ENCODE peak calls at places on chromosomes 1 and 21, in five cellular contexts. Z is IMR-90, S is H9, X is mesenchymal stem cell, K is trophoblast cell. N is an unnamed sample.

GRCh38 chr1:33015216-33015615 is 21.5 kb downstream of the AK2 start:
- DNase-seq in Z (no peak), S (no peak), X (no peak), K (no peak), N (no peak)

GRCh38 chr1:8003431-8004112 is 22.5 kb downstream of the ERRFI1 start:
- DNase-seq in Z (no peak), S (no peak), X (peak), K (no peak), N (no peak)

GRCh38 chr1:216119600-216119999 is 303.6 kb downstream of the USH2A start:
- DNase-seq in Z (peak), S (no peak), X (peak), K (peak), N (no peak)

GRCh38 chr21:18772876-18773275 is 369.3 kb upstream of the TMPRSS15 start:
- DNase-seq in Z (no peak), S (no peak), X (no peak), K (no peak), N (no peak)

GRCh38 chr1:183302452-183303324 is 115.5 kb downstream of the NMNAT2 start:
- DNase-seq in Z (no peak), S (no peak), X (peak), K (no peak), N (no peak)

GRCh38 chr1:29800120-29800519 is 563.8 kb downstream of the PTPRU start:
- DNase-seq in Z (no peak), S (no peak), X (no peak), K (no peak), N (no peak)

GRCh38 chr1:154716012-154716411 is 108.0 kb upstream of the ADAR start:
- DNase-seq in Z (no peak), S (no peak), X (peak), K (peak), N (no peak)

GRCh38 chr1:78490861-78491310 is at the start of gene PTGFR:
- DNase-seq in Z (peak), S (peak), X (peak), K (no peak), N (peak)

GRCh38 chr21:16377120-16377658 is 647.4 kb downstream of the USP25 start:
- DNase-seq in Z (no peak), S (no peak), X (no peak), K (no peak), N (no peak)

GRCh38 chr1:151998611-151999362 is 5.1 kb upstream of the S100A10 start:
- DNase-seq in Z (peak), S (no peak), X (no peak), K (peak), N (no peak)

GRCh38 chr1:52592637-52593323 is 9.4 kb upstream of the GPX7 start:
- DNase-seq in Z (no peak), S (no peak), X (no peak), K (no peak), N (no peak)

GRCh38 chr1:85321237-85321964 is 45.0 kb upstream of the BCL10 start:
- DNase-seq in Z (peak), S (no peak), X (peak), K (no peak), N (no peak)

GRCh38 chr1:201307760-201308499 is 24.6 kb downstream of the PKP1 start:
- DNase-seq in Z (no peak), S (no peak), X (no peak), K (peak), N (no peak)

GRCh38 chr1:201310986-201311355 is 27.7 kb downstream of the PKP1 start:
- DNase-seq in Z (peak), S (no peak), X (no peak), K (peak), N (no peak)

GRCh38 chr1:201310251-201310985 is 27.1 kb downstream of the PKP1 start:
- DNase-seq in Z (no peak), S (no peak), X (no peak), K (peak), N (no peak)

GRCh38 chr1:201311356-201312011 is 28.2 kb downstream of the PKP1 start:
- DNase-seq in Z (no peak), S (no peak), X (no peak), K (peak), N (no peak)

DNA sequence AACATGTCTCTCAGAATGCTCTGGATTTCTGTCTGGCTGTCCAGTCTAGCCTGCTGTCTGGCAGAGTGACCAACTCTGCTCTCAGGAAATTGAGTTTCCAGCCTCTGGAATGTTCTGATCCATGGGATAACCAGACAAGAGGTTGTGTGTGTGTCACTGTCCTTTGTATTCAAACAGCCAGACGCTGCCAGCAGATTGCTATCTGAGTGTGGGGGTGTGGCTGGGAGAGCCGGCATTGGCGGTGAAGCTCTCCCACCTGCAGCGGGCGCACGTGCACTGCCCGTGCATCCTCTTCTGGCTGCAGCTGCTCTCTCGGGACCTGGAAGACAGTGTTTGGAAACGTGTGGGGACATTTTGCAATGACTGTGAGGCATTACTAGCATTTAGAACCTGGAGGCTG is 26.1 kb downstream of the PKP1 start:
- DNase-seq in Z (peak), S (peak), X (peak), K (peak), N (peak)
- H2BK5ac ChIP-seq in Z (no peak), S (no peak), X (no peak), K (no peak), N (no peak)

GRCh38 chr21:36027352-36027751 is 33.0 kb downstream of the SETD4 start:
- DNase-seq in Z (peak), S (no peak), X (peak), K (no peak), N (no peak)
- H2BK5ac ChIP-seq in Z (peak), S (no peak), X (no peak), K (no peak), N (no peak)

DNA sequence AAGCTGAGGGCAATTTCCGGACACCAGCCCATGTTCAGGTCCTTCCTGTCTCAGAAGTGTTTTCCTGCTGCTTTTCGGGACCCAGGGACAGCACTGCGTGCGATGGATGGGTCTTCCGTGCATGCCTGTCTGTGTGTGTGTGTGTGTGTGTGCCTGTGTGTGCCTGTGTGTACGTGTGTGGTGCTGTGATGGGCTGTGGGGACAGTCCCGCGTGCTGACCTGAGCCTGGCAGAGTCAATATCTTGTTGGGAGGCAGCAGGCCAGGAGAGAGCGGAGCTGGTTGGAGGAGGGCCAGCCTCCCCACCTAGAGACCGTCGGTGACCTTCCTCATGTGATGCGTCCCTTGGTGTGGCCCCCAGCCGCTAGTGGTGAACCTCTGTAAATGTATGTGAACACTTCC is 13.7 kb downstream of the SKI start:
- DNase-seq in Z (no peak), S (no peak), X (no peak), K (no peak), N (no peak)
- H2BK5ac ChIP-seq in Z (no peak), S (no peak), X (no peak), K (no peak), N (peak)

GRCh38 chr1:2089051-2089450 is 38.8 kb downstream of the PRKCZ start:
- DNase-seq in Z (no peak), S (no peak), X (no peak), K (no peak), N (no peak)

GRCh38 chr1:2086446-2087082 is 36.4 kb downstream of the PRKCZ start:
- DNase-seq in Z (no peak), S (no peak), X (no peak), K (no peak), N (no peak)

GRCh38 chr1:2088434-2088833 is 38.2 kb downstream of the PRKCZ start:
- DNase-seq in Z (peak), S (no peak), X (peak), K (peak), N (no peak)

GRCh38 chr1:2090216-2090890 is 40.1 kb downstream of the PRKCZ start:
- DNase-seq in Z (no peak), S (no peak), X (no peak), K (no peak), N (no peak)

DNA sequence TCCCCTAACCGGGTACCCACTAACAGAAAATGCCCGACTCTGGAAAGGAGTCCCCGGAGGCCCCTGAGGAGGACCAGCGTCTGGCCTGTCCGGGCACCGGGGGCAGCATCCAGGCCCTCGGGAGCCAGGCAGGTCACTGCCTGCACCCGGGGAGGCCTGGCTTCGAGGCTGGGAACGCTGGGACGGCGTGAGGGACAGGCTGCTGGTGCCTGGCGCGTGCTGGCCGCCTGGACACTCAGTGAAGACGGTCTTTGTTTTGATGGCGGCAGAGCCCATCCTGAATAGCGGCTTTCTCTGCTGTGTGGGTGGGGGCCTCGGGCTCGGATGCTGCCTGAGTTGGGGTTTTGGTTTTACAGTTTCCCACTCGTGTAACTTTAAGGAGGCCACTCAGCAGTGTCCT is 37.6 kb downstream of the PRKCZ start:
- DNase-seq in Z (no peak), S (no peak), X (no peak), K (no peak), N (no peak)
- H2BK5ac ChIP-seq in Z (no peak), S (no peak), X (no peak), K (no peak), N (peak)

DNA sequence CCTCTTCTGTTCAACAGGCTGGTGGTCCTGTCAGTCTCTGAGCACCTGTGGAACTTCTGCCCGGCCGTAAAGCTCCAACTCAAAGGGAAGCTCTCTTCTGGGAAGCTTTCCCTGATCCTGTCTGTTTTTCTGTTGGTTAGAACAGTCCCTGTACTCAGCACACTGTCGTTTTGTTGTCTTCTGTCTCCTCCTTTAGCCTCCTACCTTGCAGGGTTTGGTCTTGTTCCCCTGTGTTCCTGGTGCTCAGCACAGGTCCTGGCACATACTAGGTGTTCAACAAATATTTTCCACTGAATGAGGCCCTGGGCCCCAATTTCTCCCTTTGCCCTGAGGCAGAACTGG is 328 bp upstream of the KDF1 start:
- DNase-seq in Z (no peak), S (no peak), X (no peak), K (no peak), N (no peak)
- H2BK5ac ChIP-seq in Z (no peak), S (no peak), X (no peak), K (no peak), N (no peak)

GRCh38 chr1:54285815-54286214 is 85.8 kb downstream of the MRPL37 start:
- DNase-seq in Z (no peak), S (no peak), X (no peak), K (no peak), N (no peak)
- H2BK5ac ChIP-seq in Z (no peak), S (no peak), X (no peak), K (no peak), N (no peak)

GRCh38 chr1:226123212-226123560 is 60.7 kb downstream of the H3-3A start:
- DNase-seq in Z (no peak), S (no peak), X (no peak), K (no peak), N (no peak)

GRCh38 chr1:226126824-226127591 is 59.5 kb downstream of the ACBD3 start:
- DNase-seq in Z (no peak), S (no peak), X (no peak), K (peak), N (no peak)

GRCh38 chr1:226123591-226124471 is 61.3 kb downstream of the H3-3A start:
- DNase-seq in Z (peak), S (no peak), X (no peak), K (no peak), N (no peak)

GRCh38 chr1:226125831-226126230 is 60.7 kb downstream of the ACBD3 start:
- DNase-seq in Z (no peak), S (no peak), X (no peak), K (no peak), N (no peak)

GRCh38 chr1:226125097-226125630 is 61.4 kb downstream of the ACBD3 start:
- DNase-seq in Z (peak), S (peak), X (peak), K (peak), N (peak)
- H2BK5ac ChIP-seq in Z (no peak), S (no peak), X (no peak), K (no peak), N (no peak)

GRCh38 chr1:167678838-167679237 is 42.9 kb upstream of the MPZL1 start:
- DNase-seq in Z (no peak), S (no peak), X (no peak), K (no peak), N (no peak)

GRCh38 chr1:167679714-167680113 is 42.1 kb upstream of the MPZL1 start:
- DNase-seq in Z (no peak), S (no peak), X (no peak), K (no peak), N (no peak)

GRCh38 chr1:167681497-167682102 is 40.2 kb upstream of the MPZL1 start:
- DNase-seq in Z (no peak), S (no peak), X (no peak), K (no peak), N (no peak)

GRCh38 chr1:167683226-167683625 is 38.6 kb upstream of the MPZL1 start:
- DNase-seq in Z (no peak), S (no peak), X (no peak), K (no peak), N (no peak)

GRCh38 chr1:167681024-167681423 is 40.8 kb upstream of the MPZL1 start:
- DNase-seq in Z (no peak), S (no peak), X (no peak), K (no peak), N (no peak)
- H2BK5ac ChIP-seq in Z (no peak), S (no peak), X (no peak), K (peak), N (no peak)

DNA sequence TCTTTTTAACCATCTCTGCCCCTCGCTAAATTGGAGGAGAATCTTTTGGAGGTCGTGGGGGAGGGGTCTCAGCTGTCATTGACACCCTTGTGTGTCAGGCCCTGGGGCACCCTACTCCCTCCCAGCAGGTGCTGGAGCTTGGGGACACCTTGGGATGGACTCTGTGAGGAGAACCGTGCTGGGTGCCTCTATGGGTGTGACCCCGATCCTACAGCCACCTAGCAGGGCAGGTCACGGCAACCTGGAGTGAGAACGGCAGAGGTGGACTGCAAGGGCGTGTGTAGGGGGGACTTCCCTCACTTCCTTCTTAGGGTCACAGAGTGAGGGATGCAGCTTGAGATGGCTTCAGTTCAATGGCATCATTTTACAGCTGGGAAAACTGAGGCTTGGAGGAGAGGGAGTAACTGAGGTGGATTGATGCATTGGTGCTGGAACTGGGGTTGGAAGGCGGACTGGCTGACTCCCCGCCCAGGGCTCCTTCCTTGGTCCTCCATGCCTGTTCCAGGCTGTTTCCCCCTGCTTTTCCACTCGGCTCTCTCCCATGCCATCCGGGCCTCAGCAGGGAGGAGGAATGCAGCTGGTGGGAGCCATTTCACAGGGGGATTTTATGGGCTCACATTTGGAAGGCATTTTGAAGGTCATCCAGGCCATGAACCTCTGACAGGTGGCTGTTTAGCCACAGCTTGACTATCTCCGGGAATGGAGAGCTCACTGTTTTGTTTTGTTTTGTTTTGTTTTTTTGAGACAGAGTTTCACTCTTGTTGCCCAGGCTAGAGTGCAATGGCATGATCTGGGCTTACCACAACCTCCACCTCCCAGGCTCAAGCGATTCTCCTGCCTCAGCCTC is 18.8 kb upstream of the ARHGEF10L start:
- DNase-seq in Z (no peak), S (no peak), X (no peak), K (no peak), N (no peak)
- H2BK5ac ChIP-seq in Z (no peak), S (no peak), X (no peak), K (no peak), N (no peak)

N was measured in neuronal stem cell.